ENCODE peak calls at places on chromosomes 13 and 19, in nine cellular contexts. One of them, this sample, is unnamed.
A peak's percentile ranks its signal among the peaks of the same experiment; 100 is the strongest.

GRCh38 chr13:39326471-39326870 is 276.5 kb downstream of the LHFPL6 start:
- DNase-seq in ureter: no peak
- DNase-seq in LoVo: no peak
- DNase-seq in mesendoderm: no peak
- DNase-seq in amniotic stem cell: no peak
- DNase-seq in astrocyte of the hippocampus: no peak
- DNase-seq in iPS DF 6.9: no peak
- DNase-seq in body of pancreas: no peak
- DNase-seq in activated naive CD4-positive, alpha-beta T cell: no peak
- DNase-seq in this sample: no peak

GRCh38 chr13:69947577-69947976 is 160.0 kb upstream of the ATXN8OS start:
- DNase-seq in ureter: no peak
- DNase-seq in LoVo: no peak
- DNase-seq in mesendoderm: no peak
- DNase-seq in amniotic stem cell: no peak
- DNase-seq in astrocyte of the hippocampus: peak; percentile 1
- DNase-seq in iPS DF 6.9: no peak
- DNase-seq in body of pancreas: no peak
- DNase-seq in activated naive CD4-positive, alpha-beta T cell: no peak
- DNase-seq in this sample: no peak

GRCh38 chr19:33054623-33055022 is 10.1 kb downstream of the RHPN2 start:
- DNase-seq in ureter: peak; percentile 94
- DNase-seq in LoVo: peak; percentile 94
- DNase-seq in mesendoderm: no peak
- DNase-seq in amniotic stem cell: no peak
- DNase-seq in astrocyte of the hippocampus: no peak
- DNase-seq in iPS DF 6.9: no peak
- DNase-seq in body of pancreas: peak; percentile 55
- DNase-seq in activated naive CD4-positive, alpha-beta T cell: no peak
- DNase-seq in this sample: no peak

GRCh38 chr19:58279042-58279924 is 528 bp downstream of the ZNF8 start:
- DNase-seq in ureter: peak; percentile 80
- DNase-seq in LoVo: peak; percentile 49
- DNase-seq in mesendoderm: peak; percentile 87
- DNase-seq in amniotic stem cell: peak; percentile 43
- DNase-seq in astrocyte of the hippocampus: peak; percentile 78
- DNase-seq in iPS DF 6.9: peak; percentile 29
- DNase-seq in body of pancreas: peak; percentile 65
- DNase-seq in activated naive CD4-positive, alpha-beta T cell: peak; percentile 25
- DNase-seq in this sample: peak; percentile 83

GRCh38 chr13:74794147-74794546 is 659.9 kb upstream of the KLF12 start:
- DNase-seq in ureter: no peak
- DNase-seq in LoVo: no peak
- DNase-seq in mesendoderm: peak; percentile 13
- DNase-seq in amniotic stem cell: no peak
- DNase-seq in astrocyte of the hippocampus: no peak
- DNase-seq in iPS DF 6.9: no peak
- DNase-seq in body of pancreas: no peak
- DNase-seq in activated naive CD4-positive, alpha-beta T cell: no peak
- DNase-seq in this sample: no peak

GRCh38 chr13:76980075-76980718 is 11.7 kb upstream of the CLN5 start:
- DNase-seq in ureter: peak; percentile 83
- DNase-seq in LoVo: peak; percentile 69
- DNase-seq in mesendoderm: peak; percentile 82
- DNase-seq in amniotic stem cell: peak; percentile 46
- DNase-seq in astrocyte of the hippocampus: peak; percentile 83
- DNase-seq in iPS DF 6.9: no peak
- DNase-seq in body of pancreas: peak; percentile 74
- DNase-seq in activated naive CD4-positive, alpha-beta T cell: peak; percentile 84
- DNase-seq in this sample: peak; percentile 91

GRCh38 chr13:43687038-43687437 is 99.7 kb downstream of the ENOX1 start:
- DNase-seq in ureter: no peak
- DNase-seq in LoVo: no peak
- DNase-seq in mesendoderm: no peak
- DNase-seq in amniotic stem cell: no peak
- DNase-seq in astrocyte of the hippocampus: no peak
- DNase-seq in iPS DF 6.9: no peak
- DNase-seq in body of pancreas: no peak
- DNase-seq in activated naive CD4-positive, alpha-beta T cell: no peak
- DNase-seq in this sample: no peak

GRCh38 chr19:50359432-50359818 is 6.0 kb downstream of the NAPSA start:
- DNase-seq in ureter: no peak
- DNase-seq in LoVo: no peak
- DNase-seq in mesendoderm: no peak
- DNase-seq in amniotic stem cell: no peak
- DNase-seq in astrocyte of the hippocampus: no peak
- DNase-seq in iPS DF 6.9: no peak
- DNase-seq in body of pancreas: no peak
- DNase-seq in activated naive CD4-positive, alpha-beta T cell: no peak
- DNase-seq in this sample: no peak

GRCh38 chr13:48398450-48399095 is 14.3 kb downstream of the LPAR6 start:
- DNase-seq in ureter: no peak
- DNase-seq in LoVo: no peak
- DNase-seq in mesendoderm: no peak
- DNase-seq in amniotic stem cell: no peak
- DNase-seq in astrocyte of the hippocampus: peak; percentile 8
- DNase-seq in iPS DF 6.9: no peak
- DNase-seq in body of pancreas: no peak
- DNase-seq in activated naive CD4-positive, alpha-beta T cell: no peak
- DNase-seq in this sample: no peak

GRCh38 chr13:51588406-51588949 is 4.2 kb downstream of the WDFY2 start:
- DNase-seq in ureter: no peak
- DNase-seq in LoVo: no peak
- DNase-seq in mesendoderm: no peak
- DNase-seq in amniotic stem cell: no peak
- DNase-seq in astrocyte of the hippocampus: no peak
- DNase-seq in iPS DF 6.9: no peak
- DNase-seq in body of pancreas: no peak
- DNase-seq in activated naive CD4-positive, alpha-beta T cell: no peak
- DNase-seq in this sample: no peak

GRCh38 chr13:25844559-25845434 is 207.0 kb downstream of the SHISA2 start:
- DNase-seq in ureter: no peak
- DNase-seq in LoVo: no peak
- DNase-seq in mesendoderm: no peak
- DNase-seq in amniotic stem cell: no peak
- DNase-seq in astrocyte of the hippocampus: peak; percentile 18
- DNase-seq in iPS DF 6.9: no peak
- DNase-seq in body of pancreas: no peak
- DNase-seq in activated naive CD4-positive, alpha-beta T cell: no peak
- DNase-seq in this sample: no peak

GRCh38 chr13:99415851-99416331 is 85.4 kb upstream of the TM9SF2 start:
- DNase-seq in ureter: no peak
- DNase-seq in LoVo: no peak
- DNase-seq in mesendoderm: no peak
- DNase-seq in amniotic stem cell: no peak
- DNase-seq in astrocyte of the hippocampus: no peak
- DNase-seq in iPS DF 6.9: no peak
- DNase-seq in body of pancreas: no peak
- DNase-seq in activated naive CD4-positive, alpha-beta T cell: peak; percentile 30
- DNase-seq in this sample: no peak

GRCh38 chr19:55345101-55345817 is 5.6 kb downstream of the KMT5C start:
- DNase-seq in ureter: no peak
- DNase-seq in LoVo: no peak
- DNase-seq in mesendoderm: no peak
- DNase-seq in amniotic stem cell: no peak
- DNase-seq in astrocyte of the hippocampus: no peak
- DNase-seq in iPS DF 6.9: no peak
- DNase-seq in body of pancreas: no peak
- DNase-seq in activated naive CD4-positive, alpha-beta T cell: no peak
- DNase-seq in this sample: no peak

GRCh38 chr13:110254751-110255553 is 52.0 kb downstream of the COL4A1 start:
- DNase-seq in ureter: no peak
- DNase-seq in LoVo: no peak
- DNase-seq in mesendoderm: peak; percentile 64
- DNase-seq in amniotic stem cell: no peak
- DNase-seq in astrocyte of the hippocampus: no peak
- DNase-seq in iPS DF 6.9: no peak
- DNase-seq in body of pancreas: no peak
- DNase-seq in activated naive CD4-positive, alpha-beta T cell: no peak
- DNase-seq in this sample: no peak

GRCh38 chr19:6402834-6403608 is 10.1 kb upstream of the GTF2F1 start:
- DNase-seq in ureter: no peak
- DNase-seq in LoVo: peak; percentile 60
- DNase-seq in mesendoderm: no peak
- DNase-seq in amniotic stem cell: no peak
- DNase-seq in astrocyte of the hippocampus: peak; percentile 82
- DNase-seq in iPS DF 6.9: no peak
- DNase-seq in body of pancreas: no peak
- DNase-seq in activated naive CD4-positive, alpha-beta T cell: no peak
- DNase-seq in this sample: no peak

GRCh38 chr19:50851620-50852019 is 3.1 kb upstream of the KLK3 start:
- DNase-seq in ureter: no peak
- DNase-seq in LoVo: no peak
- DNase-seq in mesendoderm: no peak
- DNase-seq in amniotic stem cell: no peak
- DNase-seq in astrocyte of the hippocampus: no peak
- DNase-seq in iPS DF 6.9: no peak
- DNase-seq in body of pancreas: no peak
- DNase-seq in activated naive CD4-positive, alpha-beta T cell: no peak
- DNase-seq in this sample: no peak

GRCh38 chr19:47518139-47518538 is 3.3 kb upstream of the NAPA start:
- DNase-seq in ureter: no peak
- DNase-seq in LoVo: no peak
- DNase-seq in mesendoderm: no peak
- DNase-seq in amniotic stem cell: no peak
- DNase-seq in astrocyte of the hippocampus: peak; percentile 65
- DNase-seq in iPS DF 6.9: no peak
- DNase-seq in body of pancreas: no peak
- DNase-seq in activated naive CD4-positive, alpha-beta T cell: no peak
- DNase-seq in this sample: peak; percentile 35

GRCh38 chr13:100304241-100304640 is 215.3 kb downstream of the PCCA start:
- DNase-seq in ureter: no peak
- DNase-seq in LoVo: no peak
- DNase-seq in mesendoderm: peak; percentile 45
- DNase-seq in amniotic stem cell: no peak
- DNase-seq in astrocyte of the hippocampus: no peak
- DNase-seq in iPS DF 6.9: no peak
- DNase-seq in body of pancreas: no peak
- DNase-seq in activated naive CD4-positive, alpha-beta T cell: no peak
- DNase-seq in this sample: no peak

GRCh38 chr13:81488021-81488420 is 1147.1 kb upstream of the SPRY2 start:
- DNase-seq in ureter: no peak
- DNase-seq in LoVo: no peak
- DNase-seq in mesendoderm: no peak
- DNase-seq in amniotic stem cell: no peak
- DNase-seq in astrocyte of the hippocampus: no peak
- DNase-seq in iPS DF 6.9: no peak
- DNase-seq in body of pancreas: no peak
- DNase-seq in activated naive CD4-positive, alpha-beta T cell: no peak
- DNase-seq in this sample: no peak

GRCh38 chr19:34722353-34722752 is 11.7 kb upstream of the ZNF181 start:
- DNase-seq in ureter: no peak
- DNase-seq in LoVo: no peak
- DNase-seq in mesendoderm: no peak
- DNase-seq in amniotic stem cell: no peak
- DNase-seq in astrocyte of the hippocampus: no peak
- DNase-seq in iPS DF 6.9: no peak
- DNase-seq in body of pancreas: no peak
- DNase-seq in activated naive CD4-positive, alpha-beta T cell: no peak
- DNase-seq in this sample: no peak

GRCh38 chr13:31441804-31442487 is 242.2 kb downstream of the B3GLCT start:
- DNase-seq in ureter: no peak
- DNase-seq in LoVo: no peak
- DNase-seq in mesendoderm: no peak
- DNase-seq in amniotic stem cell: no peak
- DNase-seq in astrocyte of the hippocampus: no peak
- DNase-seq in iPS DF 6.9: no peak
- DNase-seq in body of pancreas: peak; percentile 20
- DNase-seq in activated naive CD4-positive, alpha-beta T cell: no peak
- DNase-seq in this sample: no peak

GRCh38 chr13:95447766-95448165 is 104.8 kb upstream of the CLDN10 start:
- DNase-seq in ureter: no peak
- DNase-seq in LoVo: no peak
- DNase-seq in mesendoderm: no peak
- DNase-seq in amniotic stem cell: no peak
- DNase-seq in astrocyte of the hippocampus: no peak
- DNase-seq in iPS DF 6.9: no peak
- DNase-seq in body of pancreas: no peak
- DNase-seq in activated naive CD4-positive, alpha-beta T cell: no peak
- DNase-seq in this sample: no peak

GRCh38 chr13:40983269-40983668 is 35.8 kb downstream of the ELF1 start:
- DNase-seq in ureter: no peak
- DNase-seq in LoVo: no peak
- DNase-seq in mesendoderm: no peak
- DNase-seq in amniotic stem cell: no peak
- DNase-seq in astrocyte of the hippocampus: no peak
- DNase-seq in iPS DF 6.9: no peak
- DNase-seq in body of pancreas: no peak
- DNase-seq in activated naive CD4-positive, alpha-beta T cell: no peak
- DNase-seq in this sample: no peak

GRCh38 chr19:3142292-3142670 is 6.4 kb downstream of the GNA15 start:
- DNase-seq in ureter: no peak
- DNase-seq in LoVo: peak; percentile 32
- DNase-seq in mesendoderm: no peak
- DNase-seq in amniotic stem cell: peak; percentile 16
- DNase-seq in astrocyte of the hippocampus: peak; percentile 45
- DNase-seq in iPS DF 6.9: no peak
- DNase-seq in body of pancreas: no peak
- DNase-seq in activated naive CD4-positive, alpha-beta T cell: no peak
- DNase-seq in this sample: no peak

GRCh38 chr19:16363133-16363851 is 38.7 kb downstream of the KLF2 start:
- DNase-seq in ureter: peak; percentile 81
- DNase-seq in LoVo: peak; percentile 38
- DNase-seq in mesendoderm: peak; percentile 18
- DNase-seq in amniotic stem cell: no peak
- DNase-seq in astrocyte of the hippocampus: no peak
- DNase-seq in iPS DF 6.9: no peak
- DNase-seq in body of pancreas: peak; percentile 90
- DNase-seq in activated naive CD4-positive, alpha-beta T cell: no peak
- DNase-seq in this sample: no peak

GRCh38 chr19:41868120-41868988 is 8.3 kb downstream of the RPS19 start:
- DNase-seq in ureter: no peak
- DNase-seq in LoVo: no peak
- DNase-seq in mesendoderm: no peak
- DNase-seq in amniotic stem cell: no peak
- DNase-seq in astrocyte of the hippocampus: no peak
- DNase-seq in iPS DF 6.9: no peak
- DNase-seq in body of pancreas: no peak
- DNase-seq in activated naive CD4-positive, alpha-beta T cell: no peak
- DNase-seq in this sample: no peak

GRCh38 chr19:1154731-1155351 is 19.2 kb downstream of the SBNO2 start:
- DNase-seq in ureter: peak; percentile 92
- DNase-seq in LoVo: peak; percentile 20
- DNase-seq in mesendoderm: no peak
- DNase-seq in amniotic stem cell: peak; percentile 47
- DNase-seq in astrocyte of the hippocampus: peak; percentile 84
- DNase-seq in iPS DF 6.9: no peak
- DNase-seq in body of pancreas: peak; percentile 54
- DNase-seq in activated naive CD4-positive, alpha-beta T cell: no peak
- DNase-seq in this sample: no peak

GRCh38 chr13:103525530-103525929 is 459.3 kb upstream of the SLC10A2 start:
- DNase-seq in ureter: no peak
- DNase-seq in LoVo: no peak
- DNase-seq in mesendoderm: no peak
- DNase-seq in amniotic stem cell: no peak
- DNase-seq in astrocyte of the hippocampus: no peak
- DNase-seq in iPS DF 6.9: no peak
- DNase-seq in body of pancreas: no peak
- DNase-seq in activated naive CD4-positive, alpha-beta T cell: no peak
- DNase-seq in this sample: no peak

This sample was measured in stimulated activated effector memory CD8-positive, alpha-beta T cell treated with anti-CD3 and anti-CD28 coated beads, Interleukin-12 subunit alpha, Interleukin-12 subunit beta, amount 100 ng/mL, for 72 hours.